ENCODE peak calls at places on chromosomes 7 and 10, in five cellular contexts. E is endothelial cell, D is HEK293T, B is H54, Y is OCI-LY7. G is an unnamed sample.

GRCh38 chr7:55063633-55064032 is 44.8 kb downstream of the EGFR start:
- DNase-seq in E (no peak), D (no peak), B (peak; percentile 89), Y (no peak), G (no peak)

GRCh38 chr10:133039107-133039822 is 48.5 kb upstream of the ADGRA1 start:
- DNase-seq in E (no peak), D (no peak), B (no peak), Y (no peak), G (peak; percentile 80)

GRCh38 chr10:74026428-74026979 is 28.6 kb downstream of the VCL start:
- DNase-seq in E (no peak), D (no peak), B (no peak), Y (no peak), G (no peak)

GRCh38 chr10:95277614-95278013 is 13.2 kb downstream of the PDLIM1 start:
- DNase-seq in E (no peak), D (no peak), B (no peak), Y (no peak), G (no peak)

GRCh38 chr7:28530175-28531142 is 118.1 kb downstream of the CREB5 start:
- DNase-seq in E (no peak), D (no peak), B (no peak), Y (no peak), G (no peak)

GRCh38 chr10:35626971-35627507 is 15.1 kb downstream of the FZD8 start:
- DNase-seq in E (no peak), D (no peak), B (no peak), Y (no peak), G (no peak)

GRCh38 chr10:7756360-7756992 is 31.3 kb downstream of the KIN start:
- DNase-seq in E (peak; percentile 33), D (peak; percentile 28), B (no peak), Y (peak; percentile 41), G (peak; percentile 25)

GRCh38 chr7:130388671-130389070 is 8.4 kb downstream of the CPA1 start:
- DNase-seq in E (no peak), D (no peak), B (no peak), Y (no peak), G (no peak)

GRCh38 chr10:71878327-71879034 is 27.4 kb upstream of the PSAP start:
- DNase-seq in E (no peak), D (no peak), B (no peak), Y (peak; percentile 87), G (no peak)

GRCh38 chr10:84848967-84849366 is 520.6 kb downstream of the CCSER2 start:
- DNase-seq in E (no peak), D (no peak), B (no peak), Y (no peak), G (no peak)

GRCh38 chr10:122386514-122386913 is 12.0 kb downstream of the PLEKHA1 start:
- DNase-seq in E (no peak), D (no peak), B (no peak), Y (no peak), G (no peak)

GRCh38 chr7:150322833-150323681 is at the start of the genes ACTR3C and LRRC61:
- DNase-seq in E (no peak), D (peak; percentile 79), B (no peak), Y (no peak), G (no peak)

GRCh38 chr10:79162022-79162421 is 93.3 kb downstream of the ZMIZ1 start:
- DNase-seq in E (no peak), D (no peak), B (no peak), Y (no peak), G (no peak)

GRCh38 chr7:156480671-156481070 is 159.9 kb upstream of the RNF32 start:
- DNase-seq in E (no peak), D (no peak), B (no peak), Y (no peak), G (no peak)

GRCh38 chr7:29807179-29807841 is 1.0 kb downstream of the WIPF3 start:
- DNase-seq in E (peak; percentile 41), D (no peak), B (no peak), Y (no peak), G (peak; percentile 24)

GRCh38 chr7:67902143-67902542 is 905.5 kb downstream of the TYW1 start:
- DNase-seq in E (no peak), D (no peak), B (no peak), Y (no peak), G (no peak)

GRCh38 chr7:102454423-102454822 is 10.2 kb downstream of the ALKBH4 start:
- DNase-seq in E (no peak), D (no peak), B (no peak), Y (no peak), G (no peak)

GRCh38 chr7:27165089-27165654 is at the start of gene HOXA9:
- DNase-seq in E (no peak), D (no peak), B (no peak), Y (no peak), G (no peak)

GRCh38 chr10:58322072-58322834 is 12.6 kb upstream of the UBE2D1 start:
- DNase-seq in E (no peak), D (no peak), B (no peak), Y (peak; percentile 10), G (no peak)

GRCh38 chr7:860149-860548 is 16.2 kb upstream of the GET4 start:
- DNase-seq in E (no peak), D (no peak), B (no peak), Y (no peak), G (no peak)

GRCh38 chr7:108973075-108973474 is 403.4 kb downstream of the DNAJB9 start:
- DNase-seq in E (peak; percentile 11), D (peak; percentile 4), B (no peak), Y (no peak), G (no peak)

GRCh38 chr10:75417522-75417927 is 13.9 kb upstream of the LRMDA start:
- DNase-seq in E (no peak), D (no peak), B (no peak), Y (no peak), G (no peak)

GRCh38 chr10:108801775-108802516 is 1121.4 kb downstream of the XPNPEP1 start:
- DNase-seq in E (no peak), D (no peak), B (no peak), Y (no peak), G (no peak)

GRCh38 chr7:30904566-30904965 is 7.1 kb upstream of the AQP1 start:
- DNase-seq in E (no peak), D (no peak), B (no peak), Y (no peak), G (no peak)

GRCh38 chr7:158300427-158300826 is 287.2 kb downstream of the PTPRN2 start:
- DNase-seq in E (no peak), D (no peak), B (no peak), Y (no peak), G (no peak)

GRCh38 chr10:75140246-75140645 is 28.8 kb downstream of the SAMD8 start:
- DNase-seq in E (no peak), D (no peak), B (no peak), Y (no peak), G (no peak)

GRCh38 chr10:13528875-13529713 is at the start of gene BEND7:
- DNase-seq in E (peak; percentile 65), D (peak; percentile 69), B (peak; percentile 53), Y (no peak), G (peak; percentile 95)

G was measured in 8988T.